ENCODE peak calls at places on chromosomes 7 and 10, in eight cellular contexts. One of them, this sample, is unnamed.

GRCh38 chr10:77247076-77247561 is 390.5 kb downstream of the KCNMA1 start:
- DNase-seq in GM12878: no peak
- DNase-seq in transverse colon: no peak
- DNase-seq in stomach: no peak
- DNase-seq in HCT116: no peak
- DNase-seq in SK-N-SH: no peak
- DNase-seq in Panc1: no peak
- DNase-seq in HepG2: peak
- DNase-seq in this sample: no peak

GRCh38 chr10:97481071-97481470 is 17.2 kb downstream of the MMS19 start:
- DNase-seq in GM12878: no peak
- DNase-seq in transverse colon: no peak
- DNase-seq in stomach: no peak
- DNase-seq in HCT116: no peak
- DNase-seq in SK-N-SH: no peak
- DNase-seq in Panc1: no peak
- DNase-seq in HepG2: no peak
- DNase-seq in this sample: no peak

GRCh38 chr7:37405603-37406122 is 43.0 kb downstream of the ELMO1 start:
- DNase-seq in GM12878: no peak
- DNase-seq in transverse colon: no peak
- DNase-seq in stomach: no peak
- DNase-seq in HCT116: no peak
- DNase-seq in SK-N-SH: no peak
- DNase-seq in Panc1: no peak
- DNase-seq in HepG2: no peak
- DNase-seq in this sample: no peak

GRCh38 chr10:132911712-132912097 is 30.7 kb downstream of the CFAP46 start:
- DNase-seq in GM12878: no peak
- DNase-seq in transverse colon: no peak
- DNase-seq in stomach: no peak
- DNase-seq in HCT116: no peak
- DNase-seq in SK-N-SH: no peak
- DNase-seq in Panc1: no peak
- DNase-seq in HepG2: no peak
- DNase-seq in this sample: no peak

GRCh38 chr7:85972504-85973141 is 671.1 kb upstream of the GRM3 start:
- DNase-seq in GM12878: no peak
- DNase-seq in transverse colon: no peak
- DNase-seq in stomach: no peak
- DNase-seq in HCT116: no peak
- DNase-seq in SK-N-SH: no peak
- DNase-seq in Panc1: no peak
- DNase-seq in HepG2: no peak
- DNase-seq in this sample: no peak

GRCh38 chr7:111903797-111904196 is 302.4 kb downstream of the DOCK4 start:
- DNase-seq in GM12878: no peak
- DNase-seq in transverse colon: no peak
- DNase-seq in stomach: no peak
- DNase-seq in HCT116: no peak
- DNase-seq in SK-N-SH: no peak
- DNase-seq in Panc1: no peak
- DNase-seq in HepG2: no peak
- DNase-seq in this sample: no peak

GRCh38 chr10:1687606-1688005 is 49.7 kb downstream of the ADARB2 start:
- DNase-seq in GM12878: no peak
- DNase-seq in transverse colon: no peak
- DNase-seq in stomach: no peak
- DNase-seq in HCT116: no peak
- DNase-seq in SK-N-SH: no peak
- DNase-seq in Panc1: no peak
- DNase-seq in HepG2: no peak
- DNase-seq in this sample: no peak

GRCh38 chr10:124642076-124642710 is 102.0 kb downstream of the FAM53B start:
- DNase-seq in GM12878: no peak
- DNase-seq in transverse colon: no peak
- DNase-seq in stomach: no peak
- DNase-seq in HCT116: no peak
- DNase-seq in SK-N-SH: no peak
- DNase-seq in Panc1: no peak
- DNase-seq in HepG2: no peak
- DNase-seq in this sample: no peak

GRCh38 chr7:6160191-6160623 is 112.2 kb downstream of the CYTH3 start:
- DNase-seq in GM12878: no peak
- DNase-seq in transverse colon: peak
- DNase-seq in stomach: peak
- DNase-seq in HCT116: no peak
- DNase-seq in SK-N-SH: peak
- DNase-seq in Panc1: no peak
- DNase-seq in HepG2: no peak
- DNase-seq in this sample: no peak

GRCh38 chr10:49387029-49387428 is 8.9 kb downstream of the DRGX start:
- DNase-seq in GM12878: no peak
- DNase-seq in transverse colon: no peak
- DNase-seq in stomach: no peak
- DNase-seq in HCT116: no peak
- DNase-seq in SK-N-SH: no peak
- DNase-seq in Panc1: no peak
- DNase-seq in HepG2: no peak
- DNase-seq in this sample: no peak

GRCh38 chr10:88923525-88923924 is 29.0 kb downstream of the ACTA2 start:
- DNase-seq in GM12878: no peak
- DNase-seq in transverse colon: no peak
- DNase-seq in stomach: no peak
- DNase-seq in HCT116: no peak
- DNase-seq in SK-N-SH: no peak
- DNase-seq in Panc1: no peak
- DNase-seq in HepG2: no peak
- DNase-seq in this sample: no peak

GRCh38 chr7:33667261-33667660 is 238.1 kb upstream of the BMPER start:
- DNase-seq in GM12878: no peak
- DNase-seq in transverse colon: no peak
- DNase-seq in stomach: no peak
- DNase-seq in HCT116: no peak
- DNase-seq in SK-N-SH: no peak
- DNase-seq in Panc1: no peak
- DNase-seq in HepG2: no peak
- DNase-seq in this sample: no peak

GRCh38 chr10:112502536-112502935 is 55.5 kb downstream of the VTI1A start:
- DNase-seq in GM12878: no peak
- DNase-seq in transverse colon: no peak
- DNase-seq in stomach: no peak
- DNase-seq in HCT116: no peak
- DNase-seq in SK-N-SH: no peak
- DNase-seq in Panc1: no peak
- DNase-seq in HepG2: no peak
- DNase-seq in this sample: no peak

GRCh38 chr7:113198226-113198625 is 79.9 kb upstream of the SMIM30 start:
- DNase-seq in GM12878: no peak
- DNase-seq in transverse colon: no peak
- DNase-seq in stomach: no peak
- DNase-seq in HCT116: no peak
- DNase-seq in SK-N-SH: no peak
- DNase-seq in Panc1: no peak
- DNase-seq in HepG2: no peak
- DNase-seq in this sample: peak

GRCh38 chr10:26519803-26520202 is 81.7 kb downstream of the APBB1IP start:
- DNase-seq in GM12878: no peak
- DNase-seq in transverse colon: no peak
- DNase-seq in stomach: no peak
- DNase-seq in HCT116: no peak
- DNase-seq in SK-N-SH: no peak
- DNase-seq in Panc1: no peak
- DNase-seq in HepG2: no peak
- DNase-seq in this sample: no peak

GRCh38 chr7:158317238-158318205 is 270.1 kb downstream of the PTPRN2 start:
- DNase-seq in GM12878: no peak
- DNase-seq in transverse colon: no peak
- DNase-seq in stomach: no peak
- DNase-seq in HCT116: no peak
- DNase-seq in SK-N-SH: no peak
- DNase-seq in Panc1: no peak
- DNase-seq in HepG2: no peak
- DNase-seq in this sample: no peak

GRCh38 chr7:158316466-158317031 is 271.1 kb downstream of the PTPRN2 start:
- DNase-seq in GM12878: no peak
- DNase-seq in transverse colon: no peak
- DNase-seq in stomach: no peak
- DNase-seq in HCT116: no peak
- DNase-seq in SK-N-SH: no peak
- DNase-seq in Panc1: no peak
- DNase-seq in HepG2: no peak
- DNase-seq in this sample: no peak

GRCh38 chr7:158315881-158316280 is 271.7 kb downstream of the PTPRN2 start:
- DNase-seq in GM12878: no peak
- DNase-seq in transverse colon: no peak
- DNase-seq in stomach: no peak
- DNase-seq in HCT116: no peak
- DNase-seq in SK-N-SH: no peak
- DNase-seq in Panc1: no peak
- DNase-seq in HepG2: no peak
- DNase-seq in this sample: no peak

GRCh38 chr7:158320328-158320727 is 267.3 kb downstream of the PTPRN2 start:
- DNase-seq in GM12878: no peak
- DNase-seq in transverse colon: no peak
- DNase-seq in stomach: no peak
- DNase-seq in HCT116: no peak
- DNase-seq in SK-N-SH: no peak
- DNase-seq in Panc1: no peak
- DNase-seq in HepG2: no peak
- DNase-seq in this sample: no peak

DNA sequence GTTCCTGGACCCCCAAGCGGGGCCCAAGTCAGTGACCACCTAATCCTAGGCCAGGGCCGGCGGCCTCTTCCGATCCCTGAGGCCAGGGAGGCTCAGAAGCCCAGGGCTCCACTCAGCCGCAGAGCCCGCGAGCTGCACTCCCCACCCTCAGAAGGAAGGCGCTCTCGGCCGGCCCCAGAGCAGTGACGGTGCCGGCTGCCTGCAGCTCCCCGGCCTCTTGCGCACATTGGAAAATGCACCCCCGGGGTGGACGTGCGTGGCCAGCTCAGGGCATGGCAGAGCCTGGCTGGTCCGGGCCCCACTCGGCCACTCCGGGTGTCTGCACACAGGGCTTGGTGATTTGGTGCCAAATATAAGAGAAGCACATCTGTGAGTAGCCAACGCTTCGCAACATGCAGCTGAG is 269.1 kb downstream of the PTPRN2 start:
- DNase-seq in GM12878: no peak
- DNase-seq in transverse colon: no peak
- DNase-seq in stomach: no peak
- DNase-seq in HCT116: no peak
- DNase-seq in SK-N-SH: no peak
- DNase-seq in Panc1: no peak
- DNase-seq in HepG2: no peak
- DNase-seq in this sample: no peak
- TF ChIP-seq POLR2AphosphoS5 in GM12878: no peak
- TF ChIP-seq POLR2AphosphoS5 in transverse colon: no peak
- TF ChIP-seq POLR2AphosphoS5 in stomach: no peak
- TF ChIP-seq POLR2AphosphoS5 in HCT116: no peak
- TF ChIP-seq POLR2AphosphoS5 in SK-N-SH: no peak
- TF ChIP-seq POLR2AphosphoS5 in Panc1: no peak
- TF ChIP-seq POLR2AphosphoS5 in HepG2: no peak
- TF ChIP-seq POLR2AphosphoS5 in this sample: no peak

GRCh38 chr7:42645906-42646305 is 266.0 kb downstream of the C7orf25 start:
- DNase-seq in GM12878: no peak
- DNase-seq in transverse colon: no peak
- DNase-seq in stomach: no peak
- DNase-seq in HCT116: no peak
- DNase-seq in SK-N-SH: no peak
- DNase-seq in Panc1: no peak
- DNase-seq in HepG2: no peak
- DNase-seq in this sample: no peak

GRCh38 chr7:42642699-42643098 is 269.2 kb downstream of the C7orf25 start:
- DNase-seq in GM12878: no peak
- DNase-seq in transverse colon: no peak
- DNase-seq in stomach: no peak
- DNase-seq in HCT116: no peak
- DNase-seq in SK-N-SH: no peak
- DNase-seq in Panc1: no peak
- DNase-seq in HepG2: no peak
- DNase-seq in this sample: no peak

GRCh38 chr7:42639930-42640329 is 271.9 kb downstream of the C7orf25 start:
- DNase-seq in GM12878: no peak
- DNase-seq in transverse colon: no peak
- DNase-seq in stomach: no peak
- DNase-seq in HCT116: no peak
- DNase-seq in SK-N-SH: no peak
- DNase-seq in Panc1: no peak
- DNase-seq in HepG2: no peak
- DNase-seq in this sample: no peak
- TF ChIP-seq CTCF in GM12878: peak
- TF ChIP-seq CTCF in transverse colon: no peak
- TF ChIP-seq CTCF in stomach: no peak
- TF ChIP-seq CTCF in HCT116: no peak
- TF ChIP-seq CTCF in SK-N-SH: peak
- TF ChIP-seq CTCF in Panc1: peak
- TF ChIP-seq CTCF in HepG2: no peak
- TF ChIP-seq CTCF in this sample: no peak

GRCh38 chr7:142586611-142587010 is 162.7 kb upstream of the PRSS1 start:
- DNase-seq in GM12878: no peak
- DNase-seq in transverse colon: no peak
- DNase-seq in stomach: no peak
- DNase-seq in HCT116: no peak
- DNase-seq in SK-N-SH: no peak
- DNase-seq in Panc1: no peak
- DNase-seq in HepG2: no peak
- DNase-seq in this sample: no peak
- TF ChIP-seq POLR2AphosphoS5 in GM12878: no peak
- TF ChIP-seq POLR2AphosphoS5 in transverse colon: no peak
- TF ChIP-seq POLR2AphosphoS5 in stomach: no peak
- TF ChIP-seq POLR2AphosphoS5 in HCT116: no peak
- TF ChIP-seq POLR2AphosphoS5 in SK-N-SH: no peak
- TF ChIP-seq POLR2AphosphoS5 in Panc1: no peak
- TF ChIP-seq POLR2AphosphoS5 in HepG2: no peak
- TF ChIP-seq POLR2AphosphoS5 in this sample: no peak

GRCh38 chr10:99858849-99859248 is 76.4 kb downstream of the ABCC2 start:
- DNase-seq in GM12878: no peak
- DNase-seq in transverse colon: no peak
- DNase-seq in stomach: no peak
- DNase-seq in HCT116: no peak
- DNase-seq in SK-N-SH: no peak
- DNase-seq in Panc1: no peak
- DNase-seq in HepG2: no peak
- DNase-seq in this sample: no peak

GRCh38 chr10:99860466-99860865 is 78.0 kb downstream of the ABCC2 start:
- DNase-seq in GM12878: no peak
- DNase-seq in transverse colon: no peak
- DNase-seq in stomach: no peak
- DNase-seq in HCT116: no peak
- DNase-seq in SK-N-SH: no peak
- DNase-seq in Panc1: no peak
- DNase-seq in HepG2: no peak
- DNase-seq in this sample: no peak

GRCh38 chr10:99854860-99855259 is 72.4 kb downstream of the ABCC2 start:
- DNase-seq in GM12878: no peak
- DNase-seq in transverse colon: no peak
- DNase-seq in stomach: no peak
- DNase-seq in HCT116: peak
- DNase-seq in SK-N-SH: peak
- DNase-seq in Panc1: no peak
- DNase-seq in HepG2: peak
- DNase-seq in this sample: no peak

GRCh38 chr10:99855479-99856071 is 73.1 kb downstream of the ABCC2 start:
- DNase-seq in GM12878: no peak
- DNase-seq in transverse colon: no peak
- DNase-seq in stomach: no peak
- DNase-seq in HCT116: no peak
- DNase-seq in SK-N-SH: no peak
- DNase-seq in Panc1: no peak
- DNase-seq in HepG2: no peak
- DNase-seq in this sample: no peak

GRCh38 chr10:99859585-99859984 is 77.1 kb downstream of the ABCC2 start:
- DNase-seq in GM12878: no peak
- DNase-seq in transverse colon: no peak
- DNase-seq in stomach: no peak
- DNase-seq in HCT116: peak
- DNase-seq in SK-N-SH: peak
- DNase-seq in Panc1: no peak
- DNase-seq in HepG2: peak
- DNase-seq in this sample: no peak
- TF ChIP-seq CTCF in GM12878: peak
- TF ChIP-seq CTCF in transverse colon: peak
- TF ChIP-seq CTCF in stomach: no peak
- TF ChIP-seq CTCF in HCT116: peak
- TF ChIP-seq CTCF in SK-N-SH: peak
- TF ChIP-seq CTCF in Panc1: peak
- TF ChIP-seq CTCF in HepG2: peak
- TF ChIP-seq CTCF in this sample: no peak